ENCODE peak calls at places on chromosomes 6 and 20, in five cellular contexts. X is thoracic aorta, N is heart right ventricle, F is left ventricle myocardium inferior, C is Peyer's patch. D is an unnamed sample. For H3K4me1, the result is how much of the 10 kb centered on the place peaks cover.

GRCh38 chr6:79410806-79411205 is 126.4 kb downstream of the LCA5 start:
- DNase-seq in F (no peak), X (no peak), N (no peak), C (no peak), D (no peak)

GRCh38 chr20:38894091-38894847 is 31.9 kb upstream of the FAM83D start:
- DNase-seq in N (peak), F (peak), C (peak), X (no peak), D (no peak)

GRCh38 chr6:291697-292505 is at the start of gene DUSP22:
- DNase-seq in C (peak), N (peak), F (peak), X (peak), D (peak)

GRCh38 chr20:2507875-2508630 is 662 bp downstream of the ZNF343 start:
- DNase-seq in C (peak), F (peak), N (peak), X (no peak), D (peak)

GRCh38 chr6:1396952-1397868 is 7.8 kb downstream of the FOXF2 start:
- DNase-seq in N (peak), X (no peak), C (peak), F (peak), D (peak)

GRCh38 chr6:6686748-6687601 is 98.5 kb downstream of the LY86 start:
- DNase-seq in X (no peak), C (peak), F (peak), N (peak), D (peak)

GRCh38 chr20:1377984-1378742 is 14.7 kb downstream of the FKBP1A start:
- DNase-seq in N (no peak), C (no peak), F (no peak), X (no peak), D (peak)

GRCh38 chr6:36245572-36246031 is 24.3 kb upstream of the PNPLA1 start:
- DNase-seq in F (no peak), N (no peak), C (peak), X (no peak), D (no peak)

GRCh38 chr6:62150048-62150663 is 135.9 kb downstream of the KHDRBS2 start:
- DNase-seq in N (no peak), F (no peak), X (no peak), C (peak), D (peak)

GRCh38 chr20:2750343-2751251 is 49.8 kb downstream of the CPXM1 start:
- DNase-seq in C (peak), X (no peak), N (no peak), F (no peak), D (peak)

GRCh38 chr20:37430778-37431460 is 85.0 kb downstream of the SRC start:
- DNase-seq in C (no peak), X (no peak), F (no peak), N (no peak), D (no peak)

GRCh38 chr6:136782021-136782770 is 10.1 kb downstream of the MAP3K5 start:
- DNase-seq in C (no peak), X (no peak), F (no peak), N (no peak), D (peak)

GRCh38 chr6:18022398-18023231 is 35.2 kb upstream of the KIF13A start:
- DNase-seq in X (no peak), N (no peak), F (no peak), C (no peak), D (peak)

GRCh38 chr6:16947461-16948159 is 154.2 kb upstream of the STMND1 start:
- DNase-seq in F (no peak), C (no peak), N (no peak), X (no peak), D (peak)

GRCh38 chr6:147106759-147107401 is 97.3 kb upstream of the STXBP5 start:
- DNase-seq in F (no peak), N (no peak), C (no peak), X (no peak), D (no peak)

GRCh38 chr20:13349240-13349604 is 128.1 kb downstream of the ISM1 start:
- DNase-seq in X (no peak), C (no peak), F (no peak), N (no peak), D (no peak)

GRCh38 chr6:104537185-104537584 is 322.5 kb downstream of the HACE1 start:
- DNase-seq in N (no peak), C (no peak), X (no peak), F (no peak), D (peak)

GRCh38 chr6:29908710-29909109 is 33.6 kb upstream of the HLA-A start:
- DNase-seq in X (no peak), C (no peak), F (no peak), N (no peak), D (no peak)

GRCh38 chr6:168815229-168815628 is 374.2 kb downstream of the SMOC2 start:
- DNase-seq in N (no peak), X (no peak), F (no peak), C (no peak), D (no peak)

GRCh38 chr20:32612831-32613595 is 27.9 kb upstream of the NOL4L start:
- DNase-seq in N (no peak), C (no peak), X (no peak), F (no peak), D (no peak)

GRCh38 chr20:47704746-47705496 is 80.4 kb downstream of the SULF2 start:
- DNase-seq in C (no peak), X (no peak), N (peak), F (peak), D (no peak)

GRCh38 chr20:35697696-35698297 is 1.4 kb downstream of the NFS1 start:
- DNase-seq in X (no peak), F (no peak), N (no peak), C (no peak), D (no peak)
- H3K27ac ChIP-seq in X (peak), F (no peak), N (no peak), C (no peak), D (no peak)

GRCh38 chr6:121523628-121524027 is 88.2 kb downstream of the GJA1 start:
- DNase-seq in C (no peak), N (no peak), X (no peak), F (no peak), D (no peak)
- H3K4me1 ChIP-seq in C (under half), N (under half), X (half or more), F (under half), D (under half)

GRCh38 chr20:9500121-9500911 is 14.1 kb upstream of the LAMP5 start:
- DNase-seq in F (no peak), C (no peak), X (no peak), N (no peak), D (no peak)
- TF ChIP-seq CTCF in F (no peak), C (no peak), X (no peak), N (no peak), D (no peak)

GRCh38 chr20:42957014-42957694 is 232.6 kb downstream of the PTPRT start:
- DNase-seq in C (no peak), N (no peak), F (no peak), X (no peak), D (no peak)
- H3K27ac ChIP-seq in C (no peak), N (no peak), F (no peak), X (no peak), D (no peak)

GRCh38 chr6:138291036-138291848 is 73.0 kb upstream of the PBOV1 start:
- DNase-seq in X (no peak), N (no peak), C (no peak), F (no peak), D (no peak)

GRCh38 chr6:138291849-138292181 is 73.5 kb upstream of the PBOV1 start:
- DNase-seq in C (no peak), F (no peak), N (no peak), X (no peak), D (no peak)

GRCh38 chr6:138293428-138293827 is 75.1 kb upstream of the PBOV1 start:
- DNase-seq in F (no peak), X (no peak), N (no peak), C (no peak), D (no peak)

GRCh38 chr6:138293996-138294395 is 75.7 kb upstream of the PBOV1 start:
- DNase-seq in C (no peak), F (no peak), N (no peak), X (no peak), D (no peak)

GRCh38 chr6:138292482-138292881 is 74.2 kb upstream of the PBOV1 start:
- DNase-seq in X (no peak), C (no peak), N (no peak), F (no peak), D (no peak)
- H3K4me1 ChIP-seq in X (under half), C (under half), N (under half), F (under half), D (under half)

DNA sequence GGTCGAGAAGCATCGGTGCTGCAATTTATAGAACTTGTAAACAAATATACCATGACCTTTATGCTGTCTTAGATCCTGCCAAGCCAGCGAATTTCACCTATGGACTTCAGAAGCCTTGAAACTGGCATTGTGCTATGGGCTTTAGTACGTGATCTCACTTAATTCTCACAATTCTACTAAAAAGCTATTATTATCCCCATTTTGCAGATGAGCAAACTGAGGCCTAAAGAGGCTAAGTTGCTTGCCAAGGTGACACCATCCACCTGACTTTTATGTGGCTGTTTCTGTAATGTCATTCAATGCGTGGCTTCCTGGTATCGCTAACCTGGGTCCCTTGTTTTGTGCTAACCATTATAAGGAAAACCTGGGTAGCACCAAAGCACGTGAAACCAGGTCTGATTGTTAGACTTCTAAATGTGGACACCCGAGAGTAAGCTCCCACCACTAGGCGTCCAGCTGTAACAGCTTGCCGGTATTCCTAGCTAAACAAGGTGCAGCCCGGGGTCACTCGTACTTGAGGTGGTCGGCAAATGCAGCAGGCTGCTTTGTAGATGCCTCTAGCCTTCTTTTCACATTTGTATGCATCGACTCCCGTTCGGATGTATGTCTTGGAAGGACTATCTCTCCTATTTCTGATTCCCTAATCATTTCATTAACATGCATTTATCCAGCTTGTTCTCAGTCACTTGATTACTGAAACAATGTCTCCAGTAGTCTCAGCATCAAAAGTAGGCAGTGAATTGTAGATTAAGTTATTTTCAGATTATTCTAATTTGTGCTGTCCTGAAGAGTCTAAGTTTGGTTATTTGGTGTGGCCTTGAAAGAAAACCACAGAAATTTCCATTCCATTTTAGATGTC is 1.1 kb downstream of the SYNJ2 start:
- DNase-seq in C (peak), X (no peak), F (no peak), N (no peak), D (no peak)
- TF ChIP-seq CTCF in C (peak), X (peak), F (peak), N (peak), D (no peak)

GRCh38 chr6:139964737-139965136 is 590.3 kb upstream of the CITED2 start:
- DNase-seq in X (no peak), N (no peak), F (no peak), C (no peak), D (no peak)

GRCh38 chr6:139961190-139961589 is 586.7 kb upstream of the CITED2 start:
- DNase-seq in C (no peak), X (no peak), N (no peak), F (no peak), D (no peak)

GRCh38 chr6:139962663-139963314 is 588.3 kb upstream of the CITED2 start:
- DNase-seq in N (peak), C (no peak), X (no peak), F (no peak), D (no peak)

GRCh38 chr6:139967497-139967896 is 593.0 kb upstream of the CITED2 start:
- DNase-seq in X (no peak), F (no peak), C (no peak), N (no peak), D (no peak)

GRCh38 chr6:139965393-139965792 is 590.9 kb upstream of the CITED2 start:
- DNase-seq in N (no peak), F (no peak), X (no peak), C (no peak), D (no peak)
- H3K27ac ChIP-seq in N (peak), F (peak), X (no peak), C (peak), D (no peak)

DNA sequence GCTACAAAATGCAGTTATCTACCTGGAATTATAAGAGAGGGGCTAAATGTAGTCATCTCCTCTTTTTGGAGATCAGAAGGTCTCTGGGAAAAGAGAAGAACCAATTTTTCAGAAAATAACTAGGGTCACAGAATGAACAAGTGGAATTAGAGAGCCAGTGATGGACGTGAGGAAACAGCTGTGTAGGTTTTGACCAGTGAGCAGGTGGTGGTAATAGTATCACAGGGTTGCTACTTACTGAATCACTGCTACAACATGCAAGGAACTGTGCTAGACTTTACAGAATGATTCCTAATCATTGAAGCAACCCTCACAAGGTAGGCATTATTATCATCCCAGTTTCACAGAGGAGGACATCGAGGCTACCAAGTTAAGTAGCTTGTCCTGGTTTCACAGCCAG is 1.7 kb downstream of the ATP6V1G2 start:
- DNase-seq in C (no peak), N (no peak), X (no peak), F (no peak), D (no peak)
- H3K4me1 ChIP-seq in C (under half), N (under half), X (under half), F (half or more), D (under half)

GRCh38 chr6:70956191-70956450 is 739 bp downstream of the B3GAT2 start:
- DNase-seq in N (no peak), C (no peak), F (no peak), X (no peak), D (no peak)
- TF ChIP-seq CTCF in N (peak), C (no peak), F (no peak), X (no peak), D (no peak)

DNA sequence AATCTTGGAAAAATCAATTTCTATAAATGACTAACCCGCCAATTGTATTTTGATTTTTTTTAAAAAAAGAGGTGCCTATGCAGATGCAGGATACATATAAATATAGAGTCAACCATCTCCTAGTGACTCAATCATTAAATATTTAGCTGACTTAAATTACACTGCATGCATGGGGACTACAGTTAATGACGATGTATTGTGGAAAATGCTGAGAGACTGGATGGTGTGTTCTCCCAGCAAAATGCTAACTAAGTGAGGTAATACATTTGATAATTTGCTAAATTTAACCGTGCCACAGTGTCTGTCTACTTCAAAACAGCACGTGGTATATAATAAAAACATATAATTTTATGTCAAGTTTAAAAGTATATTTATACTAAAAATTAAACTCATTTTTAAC is 341.6 kb downstream of the PRKN start:
- DNase-seq in C (no peak), N (no peak), F (no peak), X (no peak), D (no peak)
- H3K27ac ChIP-seq in C (no peak), N (no peak), F (peak), X (no peak), D (no peak)

D was measured in foreskin keratinocyte.